ENCODE peak calls at places on chromosomes 6 and 20, in eight cellular contexts. One of them, this sample, is unnamed.

GRCh38 chr6:29887330-29887818 is 55.0 kb upstream of the HLA-A start:
- DNase-seq in Calu3: peak
- DNase-seq in GM13976: peak
- DNase-seq in B cell: peak
- DNase-seq in PC-9: no peak
- DNase-seq in cardiac fibroblast: peak
- DNase-seq in cardiac muscle cell: peak
- DNase-seq in psoas muscle: peak
- DNase-seq in this sample: peak

GRCh38 chr6:129844118-129844891 is 16.8 kb downstream of the TMEM244 start:
- DNase-seq in PC-9: peak
- DNase-seq in B cell: no peak
- DNase-seq in cardiac fibroblast: peak
- DNase-seq in GM13976: no peak
- DNase-seq in Calu3: no peak
- DNase-seq in psoas muscle: no peak
- DNase-seq in cardiac muscle cell: peak
- DNase-seq in this sample: no peak

GRCh38 chr6:29552512-29553051 is 7.0 kb downstream of the UBD start:
- DNase-seq in cardiac fibroblast: peak
- DNase-seq in psoas muscle: no peak
- DNase-seq in cardiac muscle cell: peak
- DNase-seq in PC-9: no peak
- DNase-seq in GM13976: peak
- DNase-seq in Calu3: no peak
- DNase-seq in B cell: peak
- DNase-seq in this sample: no peak

GRCh38 chr6:136344420-136344819 is 54.8 kb upstream of the BCLAF1 start:
- DNase-seq in GM13976: no peak
- DNase-seq in cardiac fibroblast: peak
- DNase-seq in psoas muscle: no peak
- DNase-seq in PC-9: no peak
- DNase-seq in B cell: no peak
- DNase-seq in cardiac muscle cell: peak
- DNase-seq in Calu3: no peak
- DNase-seq in this sample: no peak

GRCh38 chr6:169145476-169145875 is 108.2 kb downstream of the THBS2 start:
- DNase-seq in PC-9: no peak
- DNase-seq in B cell: no peak
- DNase-seq in cardiac muscle cell: no peak
- DNase-seq in Calu3: no peak
- DNase-seq in GM13976: no peak
- DNase-seq in cardiac fibroblast: no peak
- DNase-seq in psoas muscle: no peak
- DNase-seq in this sample: no peak

GRCh38 chr6:160110724-160111123 is 10.9 kb upstream of the SLC22A1 start:
- DNase-seq in cardiac fibroblast: peak
- DNase-seq in B cell: no peak
- DNase-seq in Calu3: no peak
- DNase-seq in psoas muscle: no peak
- DNase-seq in cardiac muscle cell: no peak
- DNase-seq in GM13976: no peak
- DNase-seq in PC-9: no peak
- DNase-seq in this sample: no peak

GRCh38 chr6:125793863-125794262 is 3.1 kb downstream of the NCOA7 start:
- DNase-seq in B cell: no peak
- DNase-seq in PC-9: no peak
- DNase-seq in cardiac muscle cell: no peak
- DNase-seq in psoas muscle: no peak
- DNase-seq in GM13976: no peak
- DNase-seq in Calu3: no peak
- DNase-seq in cardiac fibroblast: peak
- DNase-seq in this sample: no peak

GRCh38 chr6:23533311-23533710 is 592.7 kb upstream of the NRSN1 start:
- DNase-seq in cardiac muscle cell: no peak
- DNase-seq in B cell: no peak
- DNase-seq in GM13976: no peak
- DNase-seq in psoas muscle: no peak
- DNase-seq in PC-9: no peak
- DNase-seq in Calu3: peak
- DNase-seq in cardiac fibroblast: peak
- DNase-seq in this sample: no peak

GRCh38 chr20:51456511-51457280 is 85.8 kb downstream of the NFATC2 start:
- DNase-seq in cardiac muscle cell: peak
- DNase-seq in psoas muscle: peak
- DNase-seq in GM13976: no peak
- DNase-seq in Calu3: peak
- DNase-seq in B cell: no peak
- DNase-seq in PC-9: peak
- DNase-seq in cardiac fibroblast: peak
- DNase-seq in this sample: no peak

GRCh38 chr20:2618815-2619214 is 33.6 kb upstream of the NOP56 start:
- DNase-seq in psoas muscle: no peak
- DNase-seq in B cell: no peak
- DNase-seq in Calu3: no peak
- DNase-seq in PC-9: no peak
- DNase-seq in cardiac muscle cell: no peak
- DNase-seq in cardiac fibroblast: no peak
- DNase-seq in GM13976: no peak
- DNase-seq in this sample: no peak

GRCh38 chr6:26017567-26017966 is 55.0 kb downstream of the TRIM38 start:
- DNase-seq in GM13976: peak
- DNase-seq in psoas muscle: peak
- DNase-seq in cardiac muscle cell: peak
- DNase-seq in B cell: peak
- DNase-seq in cardiac fibroblast: peak
- DNase-seq in Calu3: peak
- DNase-seq in PC-9: peak
- DNase-seq in this sample: no peak
- TF ChIP-seq CTCF in GM13976: no peak
- TF ChIP-seq CTCF in psoas muscle: no peak
- TF ChIP-seq CTCF in cardiac muscle cell: peak
- TF ChIP-seq CTCF in B cell: peak
- TF ChIP-seq CTCF in cardiac fibroblast: peak
- TF ChIP-seq CTCF in Calu3: peak
- TF ChIP-seq CTCF in PC-9: no peak
- TF ChIP-seq CTCF in this sample: no peak

GRCh38 chr6:158208226-158208807 is 40.2 kb downstream of the GTF2H5 start:
- DNase-seq in GM13976: no peak
- DNase-seq in B cell: no peak
- DNase-seq in cardiac muscle cell: no peak
- DNase-seq in psoas muscle: no peak
- DNase-seq in cardiac fibroblast: peak
- DNase-seq in PC-9: no peak
- DNase-seq in Calu3: no peak
- DNase-seq in this sample: no peak

GRCh38 chr6:158206740-158207451 is 38.7 kb downstream of the GTF2H5 start:
- DNase-seq in Calu3: no peak
- DNase-seq in cardiac muscle cell: no peak
- DNase-seq in PC-9: no peak
- DNase-seq in B cell: no peak
- DNase-seq in psoas muscle: no peak
- DNase-seq in GM13976: no peak
- DNase-seq in cardiac fibroblast: peak
- DNase-seq in this sample: no peak

GRCh38 chr6:158207452-158207788 is 39.3 kb downstream of the GTF2H5 start:
- DNase-seq in cardiac muscle cell: peak
- DNase-seq in psoas muscle: no peak
- DNase-seq in cardiac fibroblast: peak
- DNase-seq in GM13976: peak
- DNase-seq in PC-9: no peak
- DNase-seq in B cell: no peak
- DNase-seq in Calu3: no peak
- DNase-seq in this sample: no peak

GRCh38 chr6:158204616-158205015 is 36.5 kb downstream of the GTF2H5 start:
- DNase-seq in Calu3: no peak
- DNase-seq in B cell: no peak
- DNase-seq in cardiac muscle cell: no peak
- DNase-seq in PC-9: no peak
- DNase-seq in cardiac fibroblast: no peak
- DNase-seq in GM13976: no peak
- DNase-seq in psoas muscle: no peak
- DNase-seq in this sample: no peak

GRCh38 chr6:158205220-158205944 is 37.2 kb downstream of the GTF2H5 start:
- DNase-seq in cardiac muscle cell: no peak
- DNase-seq in GM13976: no peak
- DNase-seq in cardiac fibroblast: peak
- DNase-seq in B cell: no peak
- DNase-seq in PC-9: no peak
- DNase-seq in psoas muscle: no peak
- DNase-seq in Calu3: peak
- DNase-seq in this sample: no peak
- TF ChIP-seq CTCF in cardiac muscle cell: peak
- TF ChIP-seq CTCF in GM13976: peak
- TF ChIP-seq CTCF in cardiac fibroblast: peak
- TF ChIP-seq CTCF in B cell: no peak
- TF ChIP-seq CTCF in PC-9: peak
- TF ChIP-seq CTCF in psoas muscle: no peak
- TF ChIP-seq CTCF in Calu3: peak
- TF ChIP-seq CTCF in this sample: no peak

DNA sequence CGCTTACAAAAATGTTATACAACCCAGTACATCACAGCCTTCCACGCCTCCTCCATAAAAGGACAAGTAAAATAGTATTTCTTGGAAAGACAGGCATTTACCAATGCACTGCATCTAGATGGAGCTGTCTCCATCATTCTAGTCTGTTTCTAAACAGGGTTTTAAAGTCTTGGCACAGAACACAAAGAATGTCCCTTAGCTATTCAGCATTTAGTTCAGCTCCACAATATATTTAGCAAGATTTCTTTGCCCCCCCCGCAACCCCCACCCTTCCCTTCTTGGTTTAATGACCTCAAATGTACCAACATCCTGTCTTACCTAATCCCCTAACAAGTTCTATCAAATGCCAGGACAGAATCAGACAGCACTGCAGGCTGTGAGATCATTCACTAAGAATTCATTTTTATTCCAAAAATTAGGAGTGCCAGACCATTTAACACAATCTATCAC is 198.6 kb downstream of the BACH2 start:
- DNase-seq in psoas muscle: peak
- DNase-seq in PC-9: no peak
- DNase-seq in B cell: no peak
- DNase-seq in Calu3: no peak
- DNase-seq in cardiac muscle cell: peak
- DNase-seq in cardiac fibroblast: peak
- DNase-seq in GM13976: no peak
- DNase-seq in this sample: peak
- TF ChIP-seq CTCF in psoas muscle: peak
- TF ChIP-seq CTCF in PC-9: peak
- TF ChIP-seq CTCF in B cell: no peak
- TF ChIP-seq CTCF in Calu3: peak
- TF ChIP-seq CTCF in cardiac muscle cell: peak
- TF ChIP-seq CTCF in cardiac fibroblast: peak
- TF ChIP-seq CTCF in GM13976: no peak
- TF ChIP-seq CTCF in this sample: no peak

GRCh38 chr6:6577736-6578135 is 10.8 kb upstream of the LY86 start:
- DNase-seq in Calu3: no peak
- DNase-seq in PC-9: no peak
- DNase-seq in cardiac muscle cell: no peak
- DNase-seq in psoas muscle: no peak
- DNase-seq in GM13976: no peak
- DNase-seq in B cell: no peak
- DNase-seq in cardiac fibroblast: no peak
- DNase-seq in this sample: no peak
- TF ChIP-seq CTCF in Calu3: no peak
- TF ChIP-seq CTCF in PC-9: no peak
- TF ChIP-seq CTCF in cardiac muscle cell: no peak
- TF ChIP-seq CTCF in psoas muscle: no peak
- TF ChIP-seq CTCF in GM13976: no peak
- TF ChIP-seq CTCF in B cell: no peak
- TF ChIP-seq CTCF in cardiac fibroblast: no peak
- TF ChIP-seq CTCF in this sample: no peak

GRCh38 chr6:88163576-88163975 is 2.6 kb downstream of the CNR1 start:
- DNase-seq in cardiac muscle cell: no peak
- DNase-seq in B cell: no peak
- DNase-seq in Calu3: no peak
- DNase-seq in GM13976: no peak
- DNase-seq in PC-9: no peak
- DNase-seq in cardiac fibroblast: no peak
- DNase-seq in psoas muscle: no peak
- DNase-seq in this sample: no peak
- TF ChIP-seq CTCF in cardiac muscle cell: no peak
- TF ChIP-seq CTCF in B cell: no peak
- TF ChIP-seq CTCF in Calu3: no peak
- TF ChIP-seq CTCF in GM13976: no peak
- TF ChIP-seq CTCF in PC-9: no peak
- TF ChIP-seq CTCF in cardiac fibroblast: no peak
- TF ChIP-seq CTCF in psoas muscle: no peak
- TF ChIP-seq CTCF in this sample: no peak

GRCh38 chr6:97292671-97293070 is 9.7 kb upstream of the MMS22L start:
- DNase-seq in PC-9: no peak
- DNase-seq in B cell: no peak
- DNase-seq in GM13976: no peak
- DNase-seq in psoas muscle: no peak
- DNase-seq in Calu3: no peak
- DNase-seq in cardiac fibroblast: no peak
- DNase-seq in cardiac muscle cell: no peak
- DNase-seq in this sample: no peak
- TF ChIP-seq CTCF in PC-9: no peak
- TF ChIP-seq CTCF in B cell: no peak
- TF ChIP-seq CTCF in GM13976: no peak
- TF ChIP-seq CTCF in psoas muscle: no peak
- TF ChIP-seq CTCF in Calu3: no peak
- TF ChIP-seq CTCF in cardiac fibroblast: no peak
- TF ChIP-seq CTCF in cardiac muscle cell: no peak
- TF ChIP-seq CTCF in this sample: no peak

GRCh38 chr6:75551367-75551952 is 50.2 kb upstream of the SENP6 start:
- DNase-seq in Calu3: no peak
- DNase-seq in cardiac fibroblast: no peak
- DNase-seq in cardiac muscle cell: no peak
- DNase-seq in B cell: no peak
- DNase-seq in psoas muscle: no peak
- DNase-seq in GM13976: peak
- DNase-seq in PC-9: no peak
- DNase-seq in this sample: no peak

GRCh38 chr6:75543311-75543710 is 49.7 kb upstream of the FILIP1 start:
- DNase-seq in PC-9: no peak
- DNase-seq in cardiac muscle cell: no peak
- DNase-seq in B cell: no peak
- DNase-seq in psoas muscle: no peak
- DNase-seq in GM13976: no peak
- DNase-seq in cardiac fibroblast: no peak
- DNase-seq in Calu3: no peak
- DNase-seq in this sample: no peak

GRCh38 chr6:75550544-75551167 is 51.0 kb upstream of the SENP6 start:
- DNase-seq in cardiac muscle cell: peak
- DNase-seq in psoas muscle: no peak
- DNase-seq in GM13976: peak
- DNase-seq in cardiac fibroblast: no peak
- DNase-seq in B cell: no peak
- DNase-seq in PC-9: no peak
- DNase-seq in Calu3: no peak
- DNase-seq in this sample: no peak

DNA sequence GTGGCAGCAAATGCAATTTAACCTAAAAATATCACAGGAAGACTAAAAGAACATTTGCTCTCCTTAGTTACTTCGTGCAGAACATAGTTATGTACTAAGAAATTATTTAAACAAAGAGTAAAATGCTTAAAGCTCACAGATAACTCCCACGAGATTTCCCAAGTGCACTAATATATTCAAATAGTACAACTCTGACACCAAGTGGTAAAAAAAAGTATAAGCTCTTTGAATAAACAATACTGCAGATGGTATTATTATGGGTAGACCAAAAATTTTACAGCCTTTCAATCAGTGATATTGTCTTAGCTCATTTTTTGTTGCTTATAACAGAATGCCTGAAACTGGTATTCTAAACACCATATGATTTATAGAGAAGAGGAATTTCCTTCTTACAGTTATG is 52.8 kb upstream of the FILIP1 start:
- DNase-seq in cardiac fibroblast: peak
- DNase-seq in cardiac muscle cell: peak
- DNase-seq in B cell: no peak
- DNase-seq in Calu3: no peak
- DNase-seq in psoas muscle: no peak
- DNase-seq in GM13976: peak
- DNase-seq in PC-9: no peak
- DNase-seq in this sample: no peak
- TF ChIP-seq CTCF in cardiac fibroblast: peak
- TF ChIP-seq CTCF in cardiac muscle cell: peak
- TF ChIP-seq CTCF in B cell: peak
- TF ChIP-seq CTCF in Calu3: no peak
- TF ChIP-seq CTCF in psoas muscle: peak
- TF ChIP-seq CTCF in GM13976: no peak
- TF ChIP-seq CTCF in PC-9: peak
- TF ChIP-seq CTCF in this sample: no peak

This sample was measured in CD14-positive monocyte.